ENCODE peak calls at places on chromosome 1, in six cellular contexts. P, L, I, K, X and G are unnamed samples.

GRCh38 chr1:85323770-85324169 is 47.3 kb upstream of the BCL10 start:
- DNase-seq in X (no peak), I (no peak), P (no peak), K (no peak), L (no peak), G (no peak)

GRCh38 chr1:85330711-85331290 is 54.4 kb upstream of the BCL10 start:
- DNase-seq in I (no peak), K (peak; percentile 95), P (no peak), L (peak; percentile 99), X (no peak), G (no peak)

GRCh38 chr1:240691521-240692338 is 79.8 kb upstream of the GREM2 start:
- DNase-seq in X (peak; percentile 19), K (no peak), L (peak; percentile 78), P (no peak), I (peak; percentile 36), G (peak; percentile 14)

GRCh38 chr1:117656202-117656641 is 50.4 kb downstream of the TENT5C start:
- DNase-seq in K (no peak), I (peak; percentile 48), P (no peak), L (no peak), X (peak; percentile 76), G (no peak)

GRCh38 chr1:24929091-24929875 is 793 bp downstream of the RUNX3 start:
- DNase-seq in P (no peak), I (no peak), L (no peak), X (peak; percentile 51), K (no peak), G (no peak)

GRCh38 chr1:109918077-109918606 is 7.5 kb downstream of the CSF1 start:
- DNase-seq in X (no peak), I (no peak), K (peak; percentile 43), P (no peak), L (no peak), G (no peak)

GRCh38 chr1:68321084-68321685 is 88.9 kb upstream of the WLS start:
- DNase-seq in P (no peak), X (peak; percentile 76), L (peak; percentile 61), I (peak; percentile 82), K (peak; percentile 70), G (no peak)

GRCh38 chr1:163035791-163036249 is 33.3 kb upstream of the RGS4 start:
- DNase-seq in X (no peak), P (no peak), I (no peak), L (peak; percentile 96), K (peak; percentile 72), G (peak; percentile 27)

GRCh38 chr1:205275133-205275532 is 46.4 kb downstream of the NUAK2 start:
- DNase-seq in P (no peak), L (no peak), X (peak; percentile 74), K (no peak), I (peak; percentile 88), G (no peak)

GRCh38 chr1:176656257-176656995 is 193.5 kb downstream of the PAPPA2 start:
- DNase-seq in L (peak; percentile 67), X (no peak), K (no peak), P (no peak), I (no peak), G (peak; percentile 23)

GRCh38 chr1:49351744-49352143 is 575.1 kb upstream of the BEND5 start:
- DNase-seq in I (no peak), X (no peak), L (no peak), P (no peak), K (no peak), G (no peak)

GRCh38 chr1:13930151-13930550 is 230.2 kb downstream of the PRDM2 start:
- DNase-seq in L (no peak), I (no peak), K (no peak), X (no peak), P (peak; percentile 78), G (no peak)

DNA sequence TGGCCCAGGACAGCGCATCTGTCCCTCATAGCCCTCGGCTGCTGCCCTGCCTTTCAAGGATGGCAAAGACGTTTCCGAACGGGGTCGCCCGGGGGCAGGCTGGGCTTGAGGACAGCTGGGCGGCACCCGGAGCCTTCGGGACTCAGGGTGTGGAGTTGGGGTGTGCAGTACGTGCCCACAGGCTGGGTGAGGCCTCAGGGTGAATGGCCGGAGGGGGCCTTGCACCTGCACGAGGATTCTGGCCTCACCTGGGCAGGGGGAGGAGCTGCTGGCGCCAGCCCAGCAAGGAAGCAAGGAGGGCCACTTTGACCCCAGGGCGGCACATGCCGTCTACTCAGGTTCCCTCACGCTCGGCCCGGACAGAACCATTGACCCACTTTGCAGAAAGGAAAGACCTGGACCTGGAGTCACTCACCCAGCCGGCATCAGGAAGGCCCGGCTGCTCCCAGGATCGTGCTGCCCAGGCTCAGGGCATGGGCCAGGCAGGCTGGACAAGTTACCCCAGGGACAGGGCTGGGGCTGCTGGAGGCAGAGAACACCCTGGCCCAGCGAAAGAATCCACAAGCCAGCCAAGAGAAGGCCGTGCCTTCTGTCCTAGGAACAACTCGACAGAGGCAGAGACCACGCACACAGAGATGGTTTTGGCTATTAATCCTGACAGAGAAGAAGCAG is 65.1 kb upstream of the TTC34 start:
- DNase-seq in L (no peak), X (peak; percentile 31), P (no peak), I (no peak), K (no peak), G (no peak)
- TF ChIP-seq POLR2A in L (no peak), X (no peak), P (no peak), I (no peak), K (no peak), G (no peak)

GRCh38 chr1:211518330-211519289 is 26.6 kb upstream of the RD3 start:
- DNase-seq in X (no peak), P (no peak), K (no peak), L (no peak), I (no peak), G (no peak)

GRCh38 chr1:211521102-211521815 is 29.3 kb upstream of the RD3 start:
- DNase-seq in I (no peak), L (no peak), X (no peak), K (no peak), P (no peak), G (no peak)

GRCh38 chr1:211519602-211520001 is 27.6 kb upstream of the RD3 start:
- DNase-seq in X (no peak), L (no peak), P (no peak), K (no peak), I (no peak), G (no peak)

GRCh38 chr1:211522804-211523203 is 30.8 kb upstream of the RD3 start:
- DNase-seq in P (no peak), I (no peak), X (no peak), L (no peak), K (no peak), G (no peak)

DNA sequence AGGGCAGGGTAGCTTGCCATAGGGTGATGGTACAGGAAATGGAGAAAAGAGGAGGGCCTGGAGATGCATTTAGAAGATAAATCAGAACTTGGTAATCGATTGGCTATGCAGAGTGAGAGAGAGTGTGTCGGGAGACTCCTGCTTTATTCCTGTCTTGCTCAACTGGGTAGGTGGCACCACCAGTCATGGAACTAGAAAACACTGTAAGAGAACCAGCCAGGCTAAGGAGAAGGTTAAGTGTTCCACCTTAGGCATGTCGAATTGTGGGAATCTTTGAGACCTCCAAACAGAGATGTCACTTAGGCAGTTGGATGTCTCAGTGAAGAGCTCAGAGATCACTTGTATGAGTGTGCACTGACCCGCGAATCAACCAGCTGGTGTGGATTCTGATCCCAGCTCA is 28.7 kb upstream of the RD3 start:
- DNase-seq in K (peak; percentile 29), L (no peak), I (no peak), P (no peak), X (no peak), G (no peak)
- TF ChIP-seq POLR2A in K (no peak), L (no peak), I (no peak), P (no peak), X (no peak), G (no peak)

DNA sequence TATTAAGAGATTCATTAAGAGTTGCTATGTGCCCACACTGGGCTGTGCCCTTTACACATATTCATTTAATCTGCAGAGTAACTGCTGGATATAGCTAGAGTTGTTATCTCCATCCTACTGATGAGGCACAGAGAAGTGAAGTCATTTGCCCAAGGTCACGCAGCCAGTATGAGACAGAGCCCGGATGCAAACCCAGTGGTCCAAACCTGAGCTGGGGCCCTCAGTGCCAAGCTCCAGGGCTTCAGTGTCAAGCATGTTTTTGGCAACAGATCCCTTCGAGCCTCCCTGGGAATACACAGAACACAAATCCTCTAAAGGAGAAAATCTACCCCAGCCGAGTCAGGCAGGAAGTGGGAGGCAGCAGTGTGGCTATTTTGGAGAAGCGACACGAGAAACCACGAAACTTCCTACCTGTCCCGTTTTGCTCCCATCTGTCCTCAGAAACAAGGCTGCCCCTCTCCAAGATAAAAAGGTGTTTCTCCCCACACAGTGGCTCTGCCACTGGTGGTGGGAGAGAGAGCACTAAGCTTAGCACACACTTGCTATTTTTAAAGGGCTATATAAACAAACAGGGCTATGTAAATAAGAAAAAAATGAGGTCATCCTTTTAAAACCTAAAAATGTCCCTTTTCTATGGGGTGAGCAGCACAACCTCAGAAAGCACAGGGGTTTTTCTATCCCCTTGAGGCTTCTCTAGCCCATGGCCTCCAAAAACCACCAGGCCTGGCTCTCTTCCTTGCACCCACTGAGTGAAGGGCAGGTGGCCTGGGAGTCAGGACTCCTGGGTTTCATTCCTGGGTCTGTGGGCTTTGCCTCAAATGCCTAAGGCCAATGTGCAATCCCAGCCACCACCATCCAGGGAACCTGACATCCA is 138.6 kb upstream of the EDN2 start:
- DNase-seq in K (no peak), I (no peak), L (peak; percentile 56), P (peak; percentile 64), X (no peak), G (no peak)
- TF ChIP-seq POLR2A in K (no peak), I (no peak), L (no peak), P (no peak), X (no peak), G (no peak)

GRCh38 chr1:150620919-150621318 is 8.5 kb downstream of the ENSA start:
- DNase-seq in X (no peak), K (no peak), I (no peak), P (no peak), L (no peak), G (no peak)

GRCh38 chr1:150621497-150622113 is 7.8 kb downstream of the ENSA start:
- DNase-seq in X (peak; percentile 70), L (peak; percentile 79), I (peak; percentile 60), P (peak; percentile 92), K (peak; percentile 73), G (no peak)

GRCh38 chr1:150615346-150616201 is 13.8 kb downstream of the ENSA start:
- DNase-seq in X (peak; percentile 51), P (no peak), K (no peak), I (no peak), L (no peak), G (no peak)

GRCh38 chr1:150622219-150622975 is 7.0 kb downstream of the ENSA start:
- DNase-seq in X (no peak), P (peak; percentile 91), L (no peak), K (peak; percentile 48), I (no peak), G (no peak)

DNA sequence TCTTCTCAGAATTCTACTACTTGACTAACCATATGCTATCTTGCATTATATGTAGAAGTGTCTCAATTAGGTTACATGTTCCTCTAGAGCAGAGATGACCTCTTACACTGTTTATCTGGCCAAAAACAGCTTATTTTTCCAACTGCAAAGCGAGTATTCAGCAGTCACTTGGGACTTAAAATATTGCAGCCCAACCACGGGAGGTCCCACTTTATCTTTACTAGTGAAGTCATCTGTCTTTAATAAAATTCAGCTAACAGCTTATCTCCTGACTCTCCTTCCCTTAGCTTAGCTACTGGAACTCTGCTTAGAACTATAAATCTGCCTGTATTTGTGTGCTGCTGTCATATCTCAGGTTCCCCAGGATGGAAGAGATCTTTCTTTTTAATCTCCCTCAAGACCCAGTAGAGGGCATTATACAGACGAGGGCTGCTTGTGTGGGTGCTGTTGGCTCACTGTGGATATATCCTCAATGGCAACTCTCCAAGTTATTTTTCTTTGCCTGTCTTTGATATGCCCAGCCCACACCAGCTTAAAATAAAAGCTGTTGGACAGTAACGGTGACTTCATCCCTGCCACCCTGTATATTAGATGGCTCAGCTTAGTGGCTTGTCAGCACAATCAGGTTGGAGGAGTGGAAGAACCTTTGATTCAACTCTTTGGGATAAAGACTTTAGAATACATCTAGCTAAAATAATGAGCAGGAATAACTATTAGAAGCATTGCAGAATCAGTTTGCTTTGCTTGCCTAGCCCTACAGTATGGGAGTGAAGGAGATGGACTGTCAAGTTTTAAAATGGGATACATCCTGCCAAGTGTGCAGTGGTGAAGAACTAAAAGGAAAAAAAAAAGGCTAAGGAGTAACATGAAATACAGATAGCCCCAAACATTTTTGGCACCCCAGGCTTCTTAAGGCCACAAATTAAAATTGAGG is 9.6 kb downstream of the ENSA start:
- DNase-seq in P (no peak), X (no peak), L (peak; percentile 80), K (peak; percentile 85), I (no peak), G (peak; percentile 58)
- TF ChIP-seq POLR2A in P (no peak), X (no peak), L (peak; percentile 53), K (peak; percentile 37), I (no peak), G (no peak)